ENCODE peak calls at places on chromosome 1, in six cellular contexts. One of them, this sample, is unnamed.
A peak's percentile ranks its signal among the peaks of the same experiment; 100 is the strongest.

GRCh38 chr1:66231162-66232077 is 302.5 kb upstream of the SGIP1 start:
- DNase-seq in neural crest cell: no peak
- DNase-seq in AG09319: no peak
- DNase-seq in foreskin fibroblast: peak; percentile 66
- DNase-seq in thyroid gland: no peak
- DNase-seq in cardiac fibroblast: no peak
- DNase-seq in this sample: no peak

GRCh38 chr1:230392141-230392909 is 33.8 kb downstream of the PGBD5 start:
- DNase-seq in AG09319: no peak
- DNase-seq in cardiac fibroblast: no peak
- DNase-seq in foreskin fibroblast: no peak
- DNase-seq in neural crest cell: no peak
- DNase-seq in thyroid gland: no peak
- DNase-seq in this sample: no peak

GRCh38 chr1:175294179-175294756 is 101.7 kb upstream of the KIAA0040 start:
- DNase-seq in AG09319: no peak
- DNase-seq in thyroid gland: no peak
- DNase-seq in cardiac fibroblast: no peak
- DNase-seq in foreskin fibroblast: no peak
- DNase-seq in neural crest cell: no peak
- DNase-seq in this sample: no peak

GRCh38 chr1:114473796-114474195 is 37.2 kb downstream of the TRIM33 start:
- DNase-seq in foreskin fibroblast: no peak
- DNase-seq in cardiac fibroblast: no peak
- DNase-seq in neural crest cell: no peak
- DNase-seq in thyroid gland: no peak
- DNase-seq in AG09319: no peak
- DNase-seq in this sample: no peak

GRCh38 chr1:222385262-222385661 is 162.6 kb downstream of the HHIPL2 start:
- DNase-seq in AG09319: no peak
- DNase-seq in neural crest cell: no peak
- DNase-seq in cardiac fibroblast: no peak
- DNase-seq in foreskin fibroblast: no peak
- DNase-seq in thyroid gland: no peak
- DNase-seq in this sample: no peak

GRCh38 chr1:238658766-238659165 is 727.6 kb upstream of the CHRM3 start:
- DNase-seq in AG09319: no peak
- DNase-seq in cardiac fibroblast: peak; percentile 74
- DNase-seq in foreskin fibroblast: no peak
- DNase-seq in neural crest cell: no peak
- DNase-seq in thyroid gland: no peak
- DNase-seq in this sample: no peak

GRCh38 chr1:168585191-168585590 is 8.8 kb downstream of the XCL1 start:
- DNase-seq in neural crest cell: no peak
- DNase-seq in thyroid gland: no peak
- DNase-seq in cardiac fibroblast: peak; percentile 4
- DNase-seq in foreskin fibroblast: peak; percentile 30
- DNase-seq in AG09319: no peak
- DNase-seq in this sample: no peak

GRCh38 chr1:54356680-54357147 is 49.5 kb downstream of the SSBP3 start:
- DNase-seq in AG09319: no peak
- DNase-seq in cardiac fibroblast: no peak
- DNase-seq in neural crest cell: no peak
- DNase-seq in thyroid gland: no peak
- DNase-seq in foreskin fibroblast: no peak
- DNase-seq in this sample: no peak

GRCh38 chr1:79004916-79005315 is 1.6 kb downstream of the ADGRL4 start:
- DNase-seq in neural crest cell: no peak
- DNase-seq in AG09319: no peak
- DNase-seq in cardiac fibroblast: peak; percentile 42
- DNase-seq in thyroid gland: no peak
- DNase-seq in foreskin fibroblast: no peak
- DNase-seq in this sample: no peak

GRCh38 chr1:231796141-231796540 is 169.6 kb downstream of the DISC1 start:
- DNase-seq in thyroid gland: no peak
- DNase-seq in AG09319: no peak
- DNase-seq in cardiac fibroblast: no peak
- DNase-seq in neural crest cell: no peak
- DNase-seq in foreskin fibroblast: no peak
- DNase-seq in this sample: no peak

GRCh38 chr1:20242890-20243479 is 47.7 kb upstream of the VWA5B1 start:
- DNase-seq in cardiac fibroblast: no peak
- DNase-seq in AG09319: no peak
- DNase-seq in thyroid gland: no peak
- DNase-seq in neural crest cell: no peak
- DNase-seq in foreskin fibroblast: no peak
- DNase-seq in this sample: no peak

GRCh38 chr1:221829327-221830011 is 87.6 kb upstream of the DUSP10 start:
- DNase-seq in cardiac fibroblast: peak; percentile 79
- DNase-seq in thyroid gland: no peak
- DNase-seq in neural crest cell: no peak
- DNase-seq in foreskin fibroblast: peak; percentile 90
- DNase-seq in AG09319: no peak
- DNase-seq in this sample: no peak

GRCh38 chr1:234768171-234768568 is 158.2 kb upstream of the IRF2BP2 start:
- DNase-seq in neural crest cell: no peak
- DNase-seq in cardiac fibroblast: no peak
- DNase-seq in foreskin fibroblast: no peak
- DNase-seq in AG09319: no peak
- DNase-seq in thyroid gland: no peak
- DNase-seq in this sample: no peak

GRCh38 chr1:34101151-34101550 is 63.9 kb downstream of the CSMD2 start:
- DNase-seq in foreskin fibroblast: peak; percentile 26
- DNase-seq in thyroid gland: no peak
- DNase-seq in neural crest cell: no peak
- DNase-seq in AG09319: peak; percentile 37
- DNase-seq in cardiac fibroblast: no peak
- DNase-seq in this sample: no peak

GRCh38 chr1:207088731-207089626 is at the start of gene C4BPB:
- DNase-seq in AG09319: no peak
- DNase-seq in thyroid gland: peak; percentile 32
- DNase-seq in foreskin fibroblast: no peak
- DNase-seq in neural crest cell: no peak
- DNase-seq in cardiac fibroblast: no peak
- DNase-seq in this sample: no peak

GRCh38 chr1:226149806-226150205 is 36.7 kb downstream of the ACBD3 start:
- DNase-seq in thyroid gland: no peak
- DNase-seq in AG09319: peak; percentile 5
- DNase-seq in cardiac fibroblast: no peak
- DNase-seq in neural crest cell: no peak
- DNase-seq in foreskin fibroblast: no peak
- DNase-seq in this sample: no peak

GRCh38 chr1:17653728-17654351 is 101.3 kb upstream of the ACTL8 start:
- DNase-seq in cardiac fibroblast: peak; percentile 59
- DNase-seq in AG09319: no peak
- DNase-seq in thyroid gland: peak; percentile 45
- DNase-seq in foreskin fibroblast: peak; percentile 40
- DNase-seq in neural crest cell: peak; percentile 64
- DNase-seq in this sample: peak; percentile 84

GRCh38 chr1:186806477-186806876 is 22.3 kb upstream of the PLA2G4A start:
- DNase-seq in cardiac fibroblast: peak; percentile 67
- DNase-seq in neural crest cell: no peak
- DNase-seq in foreskin fibroblast: no peak
- DNase-seq in AG09319: no peak
- DNase-seq in thyroid gland: no peak
- DNase-seq in this sample: peak; percentile 25

GRCh38 chr1:11967028-11967547 is 13.2 kb upstream of the MFN2 start:
- DNase-seq in AG09319: no peak
- DNase-seq in cardiac fibroblast: peak; percentile 57
- DNase-seq in foreskin fibroblast: no peak
- DNase-seq in neural crest cell: no peak
- DNase-seq in thyroid gland: peak; percentile 19
- DNase-seq in this sample: no peak

GRCh38 chr1:45348020-45348419 is 7.8 kb upstream of the MUTYH start:
- DNase-seq in cardiac fibroblast: peak; percentile 26
- DNase-seq in neural crest cell: no peak
- DNase-seq in AG09319: no peak
- DNase-seq in foreskin fibroblast: no peak
- DNase-seq in thyroid gland: no peak
- DNase-seq in this sample: no peak

GRCh38 chr1:225441314-225442119 is 13.7 kb upstream of the LBR start:
- DNase-seq in AG09319: no peak
- DNase-seq in thyroid gland: no peak
- DNase-seq in cardiac fibroblast: no peak
- DNase-seq in foreskin fibroblast: no peak
- DNase-seq in neural crest cell: no peak
- DNase-seq in this sample: no peak

GRCh38 chr1:181655756-181656155 is 172.4 kb downstream of the CACNA1E start:
- DNase-seq in neural crest cell: no peak
- DNase-seq in foreskin fibroblast: no peak
- DNase-seq in AG09319: no peak
- DNase-seq in cardiac fibroblast: no peak
- DNase-seq in thyroid gland: no peak
- DNase-seq in this sample: no peak

GRCh38 chr1:183548136-183548535 is 42.1 kb downstream of the NCF2 start:
- DNase-seq in neural crest cell: no peak
- DNase-seq in foreskin fibroblast: no peak
- DNase-seq in cardiac fibroblast: no peak
- DNase-seq in thyroid gland: no peak
- DNase-seq in AG09319: no peak
- DNase-seq in this sample: no peak

GRCh38 chr1:22816803-22817202 is 106.2 kb downstream of the EPHB2 start:
- DNase-seq in cardiac fibroblast: no peak
- DNase-seq in thyroid gland: no peak
- DNase-seq in neural crest cell: no peak
- DNase-seq in AG09319: no peak
- DNase-seq in foreskin fibroblast: no peak
- DNase-seq in this sample: no peak

GRCh38 chr1:30450818-30451233 is 272.6 kb downstream of the MATN1 start:
- DNase-seq in cardiac fibroblast: no peak
- DNase-seq in neural crest cell: no peak
- DNase-seq in thyroid gland: no peak
- DNase-seq in AG09319: no peak
- DNase-seq in foreskin fibroblast: no peak
- DNase-seq in this sample: no peak

GRCh38 chr1:209250970-209251636 is 332.4 kb upstream of the CAMK1G start:
- DNase-seq in neural crest cell: no peak
- DNase-seq in AG09319: no peak
- DNase-seq in foreskin fibroblast: no peak
- DNase-seq in cardiac fibroblast: no peak
- DNase-seq in thyroid gland: no peak
- DNase-seq in this sample: no peak

GRCh38 chr1:57707631-57708030 is 283.8 kb upstream of the DAB1 start:
- DNase-seq in AG09319: no peak
- DNase-seq in thyroid gland: no peak
- DNase-seq in neural crest cell: no peak
- DNase-seq in cardiac fibroblast: no peak
- DNase-seq in foreskin fibroblast: no peak
- DNase-seq in this sample: no peak

GRCh38 chr1:34188418-34188817 is 11.7 kb downstream of the C1orf94 start:
- DNase-seq in neural crest cell: no peak
- DNase-seq in AG09319: no peak
- DNase-seq in foreskin fibroblast: no peak
- DNase-seq in thyroid gland: no peak
- DNase-seq in cardiac fibroblast: no peak
- DNase-seq in this sample: no peak

GRCh38 chr1:189429610-189430009 is 1048.1 kb downstream of the BRINP3 start:
- DNase-seq in thyroid gland: no peak
- DNase-seq in AG09319: no peak
- DNase-seq in foreskin fibroblast: no peak
- DNase-seq in neural crest cell: no peak
- DNase-seq in cardiac fibroblast: peak; percentile 61
- DNase-seq in this sample: no peak

GRCh38 chr1:189424746-189425331 is 1052.8 kb downstream of the BRINP3 start:
- DNase-seq in cardiac fibroblast: peak; percentile 3
- DNase-seq in AG09319: no peak
- DNase-seq in thyroid gland: no peak
- DNase-seq in foreskin fibroblast: no peak
- DNase-seq in neural crest cell: no peak
- DNase-seq in this sample: no peak
- TF ChIP-seq CTCF in cardiac fibroblast: no peak
- TF ChIP-seq CTCF in AG09319: no peak
- TF ChIP-seq CTCF in thyroid gland: no peak
- TF ChIP-seq CTCF in foreskin fibroblast: no peak
- TF ChIP-seq CTCF in neural crest cell: no peak
- TF ChIP-seq CTCF in this sample: no peak

DNA sequence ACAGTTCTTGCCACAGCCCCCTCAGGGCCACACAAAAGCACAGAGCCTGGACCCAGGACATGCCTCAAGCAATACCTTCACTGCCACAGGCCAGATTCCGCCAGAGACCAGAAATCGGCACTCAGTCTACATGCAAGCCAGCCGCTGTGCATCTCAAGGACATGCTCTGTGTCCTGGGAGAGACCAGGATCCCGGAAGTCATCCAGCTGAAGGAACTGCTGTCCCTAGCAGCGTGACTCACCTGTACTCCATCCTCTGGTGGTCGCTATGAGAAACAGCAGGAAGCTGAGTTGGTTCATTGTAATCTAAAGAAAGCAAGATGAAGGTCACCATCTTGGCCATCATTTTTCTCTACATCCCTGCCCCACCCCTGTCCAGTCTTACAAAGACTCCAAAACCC is 401 bp downstream of the ITLN1 start:
- DNase-seq in thyroid gland: no peak
- DNase-seq in cardiac fibroblast: no peak
- DNase-seq in neural crest cell: no peak
- DNase-seq in AG09319: no peak
- DNase-seq in foreskin fibroblast: no peak
- DNase-seq in this sample: no peak
- TF ChIP-seq CTCF in thyroid gland: peak; percentile 42
- TF ChIP-seq CTCF in cardiac fibroblast: no peak
- TF ChIP-seq CTCF in neural crest cell: peak; percentile 32
- TF ChIP-seq CTCF in AG09319: no peak
- TF ChIP-seq CTCF in foreskin fibroblast: no peak
- TF ChIP-seq CTCF in this sample: no peak

GRCh38 chr1:199313444-199313843 is 674.6 kb downstream of the PTPRC start:
- DNase-seq in AG09319: no peak
- DNase-seq in neural crest cell: no peak
- DNase-seq in thyroid gland: no peak
- DNase-seq in foreskin fibroblast: no peak
- DNase-seq in cardiac fibroblast: peak; percentile 62
- DNase-seq in this sample: no peak
- TF ChIP-seq CTCF in AG09319: no peak
- TF ChIP-seq CTCF in neural crest cell: no peak
- TF ChIP-seq CTCF in thyroid gland: no peak
- TF ChIP-seq CTCF in foreskin fibroblast: no peak
- TF ChIP-seq CTCF in cardiac fibroblast: no peak
- TF ChIP-seq CTCF in this sample: no peak

GRCh38 chr1:92327794-92328193 is 28.9 kb downstream of the RPAP2 start:
- DNase-seq in AG09319: no peak
- DNase-seq in thyroid gland: no peak
- DNase-seq in cardiac fibroblast: no peak
- DNase-seq in neural crest cell: no peak
- DNase-seq in foreskin fibroblast: no peak
- DNase-seq in this sample: no peak

GRCh38 chr1:92326681-92327080 is 27.8 kb downstream of the RPAP2 start:
- DNase-seq in AG09319: no peak
- DNase-seq in thyroid gland: no peak
- DNase-seq in neural crest cell: no peak
- DNase-seq in cardiac fibroblast: no peak
- DNase-seq in foreskin fibroblast: no peak
- DNase-seq in this sample: no peak

GRCh38 chr1:92329356-92330129 is 30.7 kb downstream of the RPAP2 start:
- DNase-seq in neural crest cell: no peak
- DNase-seq in cardiac fibroblast: no peak
- DNase-seq in AG09319: peak; percentile 40
- DNase-seq in thyroid gland: no peak
- DNase-seq in foreskin fibroblast: peak; percentile 44
- DNase-seq in this sample: no peak

GRCh38 chr1:92323473-92324453 is 24.9 kb downstream of the RPAP2 start:
- DNase-seq in thyroid gland: no peak
- DNase-seq in foreskin fibroblast: no peak
- DNase-seq in neural crest cell: no peak
- DNase-seq in cardiac fibroblast: no peak
- DNase-seq in AG09319: no peak
- DNase-seq in this sample: no peak

GRCh38 chr1:92324784-92325183 is 25.9 kb downstream of the RPAP2 start:
- DNase-seq in thyroid gland: no peak
- DNase-seq in foreskin fibroblast: no peak
- DNase-seq in AG09319: no peak
- DNase-seq in cardiac fibroblast: no peak
- DNase-seq in neural crest cell: no peak
- DNase-seq in this sample: no peak
- TF ChIP-seq CTCF in thyroid gland: no peak
- TF ChIP-seq CTCF in foreskin fibroblast: no peak
- TF ChIP-seq CTCF in AG09319: no peak
- TF ChIP-seq CTCF in cardiac fibroblast: no peak
- TF ChIP-seq CTCF in neural crest cell: no peak
- TF ChIP-seq CTCF in this sample: no peak

This sample was measured in glutamatergic neuron.